ENCODE peak calls at places on chromosomes 11 and 22, in six cellular contexts. O, R, U, P, H and Y are unnamed samples. For H3K4me1, the result is how much of the 10 kb centered on the place peaks cover.

GRCh38 chr11:114395776-114396175 is 4.5 kb downstream of the C11orf71 start:
- DNase-seq in O (no peak), P (no peak), H (no peak), U (no peak), R (no peak), Y (no peak)

GRCh38 chr11:102831128-102831708 is 12.2 kb downstream of the MMP3 start:
- DNase-seq in R (peak), O (no peak), U (peak), H (no peak), P (peak), Y (peak)

GRCh38 chr22:37309221-37310074 is 27.1 kb downstream of the CYTH4 start:
- DNase-seq in U (peak), P (no peak), O (no peak), H (no peak), R (no peak), Y (no peak)

GRCh38 chr11:65468874-65469333 is 29.9 kb upstream of the MALAT1 start:
- DNase-seq in U (peak), P (peak), R (no peak), O (no peak), H (peak), Y (peak)

GRCh38 chr22:46726986-46727317 is 11.1 kb downstream of the CERK start:
- DNase-seq in R (no peak), H (no peak), U (no peak), P (no peak), O (no peak), Y (no peak)

GRCh38 chr22:33544707-33545106 is 375.6 kb downstream of the LARGE1 start:
- DNase-seq in P (no peak), R (peak), H (no peak), U (no peak), O (no peak), Y (no peak)

GRCh38 chr22:49417833-49418232 is 409.8 kb downstream of the BRD1 start:
- DNase-seq in R (no peak), P (no peak), U (no peak), O (no peak), H (no peak), Y (peak)

GRCh38 chr11:34356918-34357645 is 728 bp downstream of the ABTB2 start:
- DNase-seq in O (peak), R (peak), U (peak), P (peak), H (peak), Y (peak)

GRCh38 chr22:50544078-50544745 is 1.5 kb upstream of the KLHDC7B start:
- DNase-seq in O (peak), U (peak), H (peak), P (peak), R (peak), Y (peak)

GRCh38 chr11:134510641-134511040 is 98.6 kb upstream of the B3GAT1 start:
- DNase-seq in R (no peak), P (no peak), O (no peak), H (no peak), U (no peak), Y (peak)

GRCh38 chr11:43853766-43854165 is 26.9 kb upstream of the ALKBH3 start:
- DNase-seq in O (no peak), U (no peak), R (peak), H (no peak), P (no peak), Y (no peak)

GRCh38 chr11:73531386-73531785 is 66.5 kb downstream of the FAM168A start:
- DNase-seq in P (no peak), R (no peak), U (no peak), H (no peak), O (no peak), Y (no peak)

GRCh38 chr11:34053161-34053686 is 1.7 kb downstream of the CAPRIN1 start:
- DNase-seq in R (peak), H (peak), P (peak), O (peak), U (peak), Y (peak)

GRCh38 chr22:20032407-20032991 is 11.6 kb downstream of the TANGO2 start:
- DNase-seq in O (no peak), R (no peak), U (no peak), P (no peak), H (no peak), Y (no peak)

GRCh38 chr11:69209936-69210659 is 54.4 kb downstream of the SMIM38 start:
- DNase-seq in O (no peak), H (peak), P (no peak), U (no peak), R (no peak), Y (peak)

GRCh38 chr11:34274712-34275398 is 83.0 kb downstream of the ABTB2 start:
- DNase-seq in U (peak), P (peak), R (peak), O (peak), H (peak), Y (peak)

GRCh38 chr11:12539570-12539969 is 134.7 kb upstream of the TEAD1 start:
- DNase-seq in U (no peak), P (no peak), R (peak), H (no peak), O (no peak), Y (no peak)

GRCh38 chr11:77198440-77198849 is 70.4 kb downstream of the MYO7A start:
- DNase-seq in R (no peak), H (no peak), P (peak), O (no peak), U (no peak), Y (peak)
- TF ChIP-seq CTCF in R (peak), H (no peak), P (no peak), O (no peak), U (no peak), Y (no peak)

GRCh38 chr11:13679768-13680167 is 11.3 kb downstream of the FAR1 start:
- DNase-seq in H (no peak), P (no peak), O (no peak), R (no peak), U (no peak), Y (no peak)
- H3K4me1 ChIP-seq in H (under half), P (under half), O (under half), R (under half), U (half or more), Y (under half)

GRCh38 chr11:76445122-76446084 is 585 bp downstream of the EMSY start:
- DNase-seq in R (peak), U (peak), O (peak), H (peak), P (peak), Y (peak)
- TF ChIP-seq CTCF in R (no peak), U (no peak), O (no peak), H (no peak), P (no peak), Y (no peak)

GRCh38 chr11:17163742-17164141 is 44.0 kb downstream of the PIK3C2A start:
- DNase-seq in H (no peak), O (no peak), P (no peak), U (no peak), R (no peak), Y (no peak)

GRCh38 chr11:17165247-17165890 is 42.4 kb downstream of the PIK3C2A start:
- DNase-seq in U (no peak), R (no peak), P (no peak), O (no peak), H (no peak), Y (no peak)

GRCh38 chr11:17163296-17163695 is 44.5 kb downstream of the PIK3C2A start:
- DNase-seq in H (no peak), O (no peak), U (no peak), R (no peak), P (no peak), Y (no peak)

GRCh38 chr11:17162376-17162775 is 45.4 kb downstream of the PIK3C2A start:
- DNase-seq in U (no peak), O (no peak), P (no peak), R (no peak), H (no peak), Y (no peak)

DNA sequence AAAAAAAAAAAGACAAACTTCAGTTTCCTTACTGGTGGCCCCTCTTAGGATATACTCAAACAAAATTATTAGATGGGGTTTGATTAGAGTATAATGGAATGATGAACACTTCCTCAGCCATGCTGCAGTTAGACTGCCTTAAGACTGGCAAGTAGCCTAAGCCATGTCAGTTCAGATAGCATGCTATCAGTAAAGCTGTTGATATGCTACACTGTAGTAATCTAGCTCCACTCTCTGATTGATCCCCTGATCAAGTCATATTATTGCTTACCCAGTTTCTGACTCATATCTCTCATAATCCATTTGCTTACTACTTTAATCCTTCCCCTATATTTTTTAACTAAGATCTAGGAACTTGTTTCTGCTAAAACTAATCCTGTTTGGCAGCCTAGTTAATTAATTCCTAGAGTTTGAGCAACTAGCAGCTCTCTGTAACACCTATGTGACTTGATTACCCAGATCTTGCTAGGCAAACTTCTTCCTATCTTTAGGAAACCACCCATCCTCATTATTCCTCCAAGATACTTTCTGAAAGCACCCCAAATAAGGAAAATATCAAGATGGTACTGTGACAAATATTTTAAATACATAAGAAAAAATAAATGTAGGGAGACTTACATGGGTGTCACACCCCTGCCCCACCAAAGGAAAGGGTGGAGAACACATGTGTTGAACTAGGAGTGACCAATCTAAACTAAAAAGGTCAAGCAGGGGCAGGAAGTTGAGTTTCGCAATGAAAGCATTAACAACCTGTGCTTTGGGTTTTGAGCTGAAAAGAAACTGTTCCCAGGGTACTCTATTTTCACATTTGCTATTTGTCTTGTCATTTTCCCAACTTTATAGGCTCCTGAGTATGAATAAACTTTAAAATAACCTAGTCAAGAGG is 43.2 kb downstream of the PIK3C2A start:
- DNase-seq in R (peak), U (no peak), P (no peak), H (no peak), O (no peak), Y (no peak)
- H3K4me1 ChIP-seq in R (under half), U (half or more), P (under half), H (under half), O (under half), Y (under half)